ENCODE peak calls at places on chromosomes 2 and 18, in four cellular contexts. F is Right ventricle myocardium superior, A is neural crest cell, M is GM04504. S is an unnamed sample.

GRCh38 chr18:46672062-46672970 is 15.3 kb upstream of the LOXHD1 start:
- DNase-seq in A (no peak), F (no peak), M (no peak), S (peak)

GRCh38 chr2:150303281-150303680 is 184.2 kb downstream of the RND3 start:
- DNase-seq in M (no peak), F (no peak), A (no peak), S (no peak)

GRCh38 chr18:13184396-13184795 is 34.2 kb upstream of the LDLRAD4 start:
- DNase-seq in M (no peak), A (no peak), F (no peak), S (no peak)

GRCh38 chr18:56799756-56800155 is 148.6 kb downstream of the WDR7 start:
- DNase-seq in F (no peak), M (no peak), A (no peak), S (no peak)

GRCh38 chr2:26647981-26648380 is 6.8 kb upstream of the CIB4 start:
- DNase-seq in F (no peak), M (no peak), A (no peak), S (no peak)

GRCh38 chr18:31942301-31942998 is 478 bp downstream of the TRAPPC8 start:
- DNase-seq in A (no peak), M (peak), F (peak), S (peak)

GRCh38 chr2:122864728-122865127 is 1109.3 kb downstream of the TSN start:
- DNase-seq in M (no peak), F (no peak), A (no peak), S (no peak)

GRCh38 chr2:219688560-219689445 is 61.4 kb downstream of the SLC4A3 start:
- DNase-seq in A (no peak), F (peak), M (peak), S (no peak)

GRCh38 chr18:13433685-13434084 is 215.1 kb downstream of the LDLRAD4 start:
- DNase-seq in F (no peak), M (no peak), A (no peak), S (no peak)

GRCh38 chr18:49892148-49892924 is 79.0 kb upstream of the ACAA2 start:
- DNase-seq in A (no peak), M (no peak), F (no peak), S (no peak)

GRCh38 chr2:171958475-171958874 is 36.2 kb downstream of the HAT1 start:
- DNase-seq in M (peak), F (no peak), A (no peak), S (peak)

GRCh38 chr2:210477496-210477895 is 937 bp upstream of the LANCL1 start:
- DNase-seq in M (peak), A (no peak), F (no peak), S (no peak)

GRCh38 chr2:209663149-209663548 is 108.5 kb upstream of the UNC80 start:
- DNase-seq in F (no peak), A (no peak), M (no peak), S (no peak)

GRCh38 chr2:241150660-241151530 is 628 bp downstream of the PPP1R7 start:
- DNase-seq in F (no peak), A (no peak), M (no peak), S (no peak)

GRCh38 chr2:141392517-141393213 is 738.2 kb downstream of the LRP1B start:
- DNase-seq in F (no peak), A (no peak), M (no peak), S (peak)

GRCh38 chr2:163863073-163863472 is 127.3 kb upstream of the FIGN start:
- DNase-seq in M (no peak), F (no peak), A (no peak), S (no peak)

GRCh38 chr18:28151434-28151833 is 25.5 kb downstream of the CDH2 start:
- DNase-seq in A (no peak), F (no peak), M (no peak), S (no peak)

GRCh38 chr18:49548266-49548665 is 13.6 kb upstream of the LIPG start:
- DNase-seq in M (no peak), F (no peak), A (no peak), S (no peak)

GRCh38 chr2:57696016-57696415 is 350.6 kb upstream of the VRK2 start:
- DNase-seq in M (no peak), A (no peak), F (no peak), S (peak)